ENCODE peak calls at places on chromosomes 6 and 20, in ten cellular contexts. One of them, this sample, is unnamed.

GRCh38 chr6:110613356-110613755 is 136.9 kb upstream of the SLC22A16 start:
- DNase-seq in IMR-90: no peak
- DNase-seq in breast epithelium: no peak
- DNase-seq in HepG2: no peak
- DNase-seq in right lobe of liver: no peak
- DNase-seq in effector memory CD4-positive, alpha-beta T cell: no peak
- DNase-seq in colonic mucosa: no peak
- DNase-seq in body of pancreas: no peak
- DNase-seq in endodermal cell: no peak
- DNase-seq in GM23248: no peak
- DNase-seq in this sample: no peak

GRCh38 chr6:30200551-30201281 is 12.5 kb downstream of the TRIM26 start:
- DNase-seq in IMR-90: no peak
- DNase-seq in breast epithelium: no peak
- DNase-seq in HepG2: no peak
- DNase-seq in right lobe of liver: peak; percentile 87
- DNase-seq in effector memory CD4-positive, alpha-beta T cell: no peak
- DNase-seq in colonic mucosa: no peak
- DNase-seq in body of pancreas: no peak
- DNase-seq in endodermal cell: no peak
- DNase-seq in GM23248: no peak
- DNase-seq in this sample: no peak

GRCh38 chr6:110284877-110285276 is 73.3 kb downstream of the METTL24 start:
- DNase-seq in IMR-90: no peak
- DNase-seq in breast epithelium: no peak
- DNase-seq in HepG2: no peak
- DNase-seq in right lobe of liver: no peak
- DNase-seq in effector memory CD4-positive, alpha-beta T cell: no peak
- DNase-seq in colonic mucosa: no peak
- DNase-seq in body of pancreas: no peak
- DNase-seq in endodermal cell: no peak
- DNase-seq in GM23248: no peak
- DNase-seq in this sample: no peak

GRCh38 chr6:39922821-39923220 is 11.4 kb downstream of the MOCS1 start:
- DNase-seq in IMR-90: no peak
- DNase-seq in breast epithelium: no peak
- DNase-seq in HepG2: no peak
- DNase-seq in right lobe of liver: no peak
- DNase-seq in effector memory CD4-positive, alpha-beta T cell: no peak
- DNase-seq in colonic mucosa: no peak
- DNase-seq in body of pancreas: no peak
- DNase-seq in endodermal cell: no peak
- DNase-seq in GM23248: no peak
- DNase-seq in this sample: no peak

GRCh38 chr6:150696156-150696555 is 96.5 kb downstream of the PLEKHG1 start:
- DNase-seq in IMR-90: no peak
- DNase-seq in breast epithelium: no peak
- DNase-seq in HepG2: no peak
- DNase-seq in right lobe of liver: no peak
- DNase-seq in effector memory CD4-positive, alpha-beta T cell: no peak
- DNase-seq in colonic mucosa: no peak
- DNase-seq in body of pancreas: no peak
- DNase-seq in endodermal cell: no peak
- DNase-seq in GM23248: no peak
- DNase-seq in this sample: no peak

GRCh38 chr6:125868996-125869395 is 78.2 kb downstream of the NCOA7 start:
- DNase-seq in IMR-90: no peak
- DNase-seq in breast epithelium: no peak
- DNase-seq in HepG2: no peak
- DNase-seq in right lobe of liver: no peak
- DNase-seq in effector memory CD4-positive, alpha-beta T cell: no peak
- DNase-seq in colonic mucosa: no peak
- DNase-seq in body of pancreas: peak; percentile 55
- DNase-seq in endodermal cell: no peak
- DNase-seq in GM23248: peak; percentile 4
- DNase-seq in this sample: no peak

GRCh38 chr6:82988904-82989303 is 76.7 kb downstream of the UBE3D start:
- DNase-seq in IMR-90: peak; percentile 46
- DNase-seq in breast epithelium: no peak
- DNase-seq in HepG2: no peak
- DNase-seq in right lobe of liver: no peak
- DNase-seq in effector memory CD4-positive, alpha-beta T cell: no peak
- DNase-seq in colonic mucosa: no peak
- DNase-seq in body of pancreas: no peak
- DNase-seq in endodermal cell: no peak
- DNase-seq in GM23248: peak; percentile 47
- DNase-seq in this sample: no peak

GRCh38 chr6:20215310-20215709 is 3.0 kb upstream of the MBOAT1 start:
- DNase-seq in IMR-90: no peak
- DNase-seq in breast epithelium: no peak
- DNase-seq in HepG2: no peak
- DNase-seq in right lobe of liver: no peak
- DNase-seq in effector memory CD4-positive, alpha-beta T cell: no peak
- DNase-seq in colonic mucosa: no peak
- DNase-seq in body of pancreas: no peak
- DNase-seq in endodermal cell: no peak
- DNase-seq in GM23248: no peak
- DNase-seq in this sample: no peak

GRCh38 chr20:50354690-50355592 is 155.2 kb upstream of the PTPN1 start:
- DNase-seq in IMR-90: no peak
- DNase-seq in breast epithelium: no peak
- DNase-seq in HepG2: no peak
- DNase-seq in right lobe of liver: no peak
- DNase-seq in effector memory CD4-positive, alpha-beta T cell: no peak
- DNase-seq in colonic mucosa: no peak
- DNase-seq in body of pancreas: no peak
- DNase-seq in endodermal cell: no peak
- DNase-seq in GM23248: no peak
- DNase-seq in this sample: no peak

GRCh38 chr6:35747877-35748276 is 11.0 kb downstream of the ARMC12 start:
- DNase-seq in IMR-90: no peak
- DNase-seq in breast epithelium: no peak
- DNase-seq in HepG2: no peak
- DNase-seq in right lobe of liver: no peak
- DNase-seq in effector memory CD4-positive, alpha-beta T cell: no peak
- DNase-seq in colonic mucosa: no peak
- DNase-seq in body of pancreas: no peak
- DNase-seq in endodermal cell: no peak
- DNase-seq in GM23248: no peak
- DNase-seq in this sample: no peak

GRCh38 chr6:144809120-144809519 is 524.0 kb downstream of the UTRN start:
- DNase-seq in IMR-90: peak; percentile 43
- DNase-seq in breast epithelium: no peak
- DNase-seq in HepG2: no peak
- DNase-seq in right lobe of liver: no peak
- DNase-seq in effector memory CD4-positive, alpha-beta T cell: no peak
- DNase-seq in colonic mucosa: no peak
- DNase-seq in body of pancreas: no peak
- DNase-seq in endodermal cell: no peak
- DNase-seq in GM23248: peak; percentile 67
- DNase-seq in this sample: no peak

GRCh38 chr6:40906759-40907158 is 132.3 kb downstream of the UNC5CL start:
- DNase-seq in IMR-90: no peak
- DNase-seq in breast epithelium: no peak
- DNase-seq in HepG2: no peak
- DNase-seq in right lobe of liver: no peak
- DNase-seq in effector memory CD4-positive, alpha-beta T cell: no peak
- DNase-seq in colonic mucosa: no peak
- DNase-seq in body of pancreas: no peak
- DNase-seq in endodermal cell: no peak
- DNase-seq in GM23248: peak; percentile 71
- DNase-seq in this sample: no peak

GRCh38 chr6:45709834-45710233 is 305.8 kb downstream of the CLIC5 start:
- DNase-seq in IMR-90: no peak
- DNase-seq in breast epithelium: no peak
- DNase-seq in HepG2: no peak
- DNase-seq in right lobe of liver: no peak
- DNase-seq in effector memory CD4-positive, alpha-beta T cell: no peak
- DNase-seq in colonic mucosa: no peak
- DNase-seq in body of pancreas: no peak
- DNase-seq in endodermal cell: no peak
- DNase-seq in GM23248: no peak
- DNase-seq in this sample: no peak

GRCh38 chr6:67766061-67766460 is 869.0 kb upstream of the ADGRB3 start:
- DNase-seq in IMR-90: no peak
- DNase-seq in breast epithelium: no peak
- DNase-seq in HepG2: no peak
- DNase-seq in right lobe of liver: no peak
- DNase-seq in effector memory CD4-positive, alpha-beta T cell: no peak
- DNase-seq in colonic mucosa: no peak
- DNase-seq in body of pancreas: no peak
- DNase-seq in endodermal cell: no peak
- DNase-seq in GM23248: no peak
- DNase-seq in this sample: no peak

GRCh38 chr20:23061262-23061661 is 11.8 kb upstream of the THBD start:
- DNase-seq in IMR-90: no peak
- DNase-seq in breast epithelium: no peak
- DNase-seq in HepG2: no peak
- DNase-seq in right lobe of liver: no peak
- DNase-seq in effector memory CD4-positive, alpha-beta T cell: no peak
- DNase-seq in colonic mucosa: no peak
- DNase-seq in body of pancreas: no peak
- DNase-seq in endodermal cell: no peak
- DNase-seq in GM23248: no peak
- DNase-seq in this sample: no peak
- H3K27ac ChIP-seq in IMR-90: no peak overlapping the region
- H3K27ac ChIP-seq in breast epithelium: peak overlapping the region; percentile 60
- H3K27ac ChIP-seq in HepG2: no peak overlapping the region
- H3K27ac ChIP-seq in right lobe of liver: no peak overlapping the region
- H3K27ac ChIP-seq in effector memory CD4-positive, alpha-beta T cell: no peak overlapping the region
- H3K27ac ChIP-seq in colonic mucosa: peak overlapping the region; percentile 35
- H3K27ac ChIP-seq in body of pancreas: no peak overlapping the region
- H3K27ac ChIP-seq in endodermal cell: no peak overlapping the region
- H3K27ac ChIP-seq in GM23248: peak overlapping the region; percentile 46
- H3K27ac ChIP-seq in this sample: peak overlapping the region; percentile 53

GRCh38 chr20:35552914-35553313 is 11.0 kb downstream of the ERGIC3 start:
- DNase-seq in IMR-90: no peak
- DNase-seq in breast epithelium: no peak
- DNase-seq in HepG2: no peak
- DNase-seq in right lobe of liver: no peak
- DNase-seq in effector memory CD4-positive, alpha-beta T cell: no peak
- DNase-seq in colonic mucosa: no peak
- DNase-seq in body of pancreas: no peak
- DNase-seq in endodermal cell: no peak
- DNase-seq in GM23248: no peak
- DNase-seq in this sample: no peak
- H3K36me3 ChIP-seq in IMR-90: peaks cover 83% of the 10 kb centered on the region
- H3K36me3 ChIP-seq in breast epithelium: peaks cover 15% of the 10 kb centered on the region
- H3K36me3 ChIP-seq in HepG2: peaks cover 88% of the 10 kb centered on the region
- H3K36me3 ChIP-seq in right lobe of liver: peaks cover 25% of the 10 kb centered on the region
- H3K36me3 ChIP-seq in effector memory CD4-positive, alpha-beta T cell: peaks cover 45% of the 10 kb centered on the region
- H3K36me3 ChIP-seq in colonic mucosa: peaks cover 9% of the 10 kb centered on the region
- H3K36me3 ChIP-seq in body of pancreas: no peaks in the 10 kb centered on the region
- H3K36me3 ChIP-seq in endodermal cell: peaks cover 60% of the 10 kb centered on the region
- H3K36me3 ChIP-seq in GM23248: peaks cover 19% of the 10 kb centered on the region
- H3K36me3 ChIP-seq in this sample: peaks cover 74% of the 10 kb centered on the region

GRCh38 chr20:33290852-33291251 is 7.8 kb downstream of the BPIFB1 start:
- DNase-seq in IMR-90: no peak
- DNase-seq in breast epithelium: no peak
- DNase-seq in HepG2: no peak
- DNase-seq in right lobe of liver: no peak
- DNase-seq in effector memory CD4-positive, alpha-beta T cell: no peak
- DNase-seq in colonic mucosa: no peak
- DNase-seq in body of pancreas: no peak
- DNase-seq in endodermal cell: no peak
- DNase-seq in GM23248: no peak
- DNase-seq in this sample: no peak

GRCh38 chr20:33291416-33291815 is 8.4 kb downstream of the BPIFB1 start:
- DNase-seq in IMR-90: no peak
- DNase-seq in breast epithelium: no peak
- DNase-seq in HepG2: no peak
- DNase-seq in right lobe of liver: no peak
- DNase-seq in effector memory CD4-positive, alpha-beta T cell: no peak
- DNase-seq in colonic mucosa: no peak
- DNase-seq in body of pancreas: no peak
- DNase-seq in endodermal cell: no peak
- DNase-seq in GM23248: no peak
- DNase-seq in this sample: no peak

GRCh38 chr20:33284937-33285336 is 1.9 kb downstream of the BPIFB1 start:
- DNase-seq in IMR-90: no peak
- DNase-seq in breast epithelium: no peak
- DNase-seq in HepG2: no peak
- DNase-seq in right lobe of liver: no peak
- DNase-seq in effector memory CD4-positive, alpha-beta T cell: no peak
- DNase-seq in colonic mucosa: no peak
- DNase-seq in body of pancreas: no peak
- DNase-seq in endodermal cell: no peak
- DNase-seq in GM23248: no peak
- DNase-seq in this sample: no peak

GRCh38 chr20:33285861-33286495 is 3.0 kb downstream of the BPIFB1 start:
- DNase-seq in IMR-90: no peak
- DNase-seq in breast epithelium: no peak
- DNase-seq in HepG2: no peak
- DNase-seq in right lobe of liver: no peak
- DNase-seq in effector memory CD4-positive, alpha-beta T cell: no peak
- DNase-seq in colonic mucosa: no peak
- DNase-seq in body of pancreas: no peak
- DNase-seq in endodermal cell: no peak
- DNase-seq in GM23248: no peak
- DNase-seq in this sample: no peak

GRCh38 chr20:33287884-33288283 is 4.9 kb downstream of the BPIFB1 start:
- DNase-seq in IMR-90: no peak
- DNase-seq in breast epithelium: no peak
- DNase-seq in HepG2: no peak
- DNase-seq in right lobe of liver: no peak
- DNase-seq in effector memory CD4-positive, alpha-beta T cell: no peak
- DNase-seq in colonic mucosa: no peak
- DNase-seq in body of pancreas: no peak
- DNase-seq in endodermal cell: no peak
- DNase-seq in GM23248: no peak
- DNase-seq in this sample: no peak
- H3K27ac ChIP-seq in IMR-90: no peak overlapping the region
- H3K27ac ChIP-seq in breast epithelium: no peak overlapping the region
- H3K27ac ChIP-seq in HepG2: no peak overlapping the region
- H3K27ac ChIP-seq in right lobe of liver: no peak overlapping the region
- H3K27ac ChIP-seq in effector memory CD4-positive, alpha-beta T cell: no peak overlapping the region
- H3K27ac ChIP-seq in colonic mucosa: no peak overlapping the region
- H3K27ac ChIP-seq in body of pancreas: no peak overlapping the region
- H3K27ac ChIP-seq in endodermal cell: no peak overlapping the region
- H3K27ac ChIP-seq in GM23248: no peak overlapping the region
- H3K27ac ChIP-seq in this sample: no peak overlapping the region

DNA sequence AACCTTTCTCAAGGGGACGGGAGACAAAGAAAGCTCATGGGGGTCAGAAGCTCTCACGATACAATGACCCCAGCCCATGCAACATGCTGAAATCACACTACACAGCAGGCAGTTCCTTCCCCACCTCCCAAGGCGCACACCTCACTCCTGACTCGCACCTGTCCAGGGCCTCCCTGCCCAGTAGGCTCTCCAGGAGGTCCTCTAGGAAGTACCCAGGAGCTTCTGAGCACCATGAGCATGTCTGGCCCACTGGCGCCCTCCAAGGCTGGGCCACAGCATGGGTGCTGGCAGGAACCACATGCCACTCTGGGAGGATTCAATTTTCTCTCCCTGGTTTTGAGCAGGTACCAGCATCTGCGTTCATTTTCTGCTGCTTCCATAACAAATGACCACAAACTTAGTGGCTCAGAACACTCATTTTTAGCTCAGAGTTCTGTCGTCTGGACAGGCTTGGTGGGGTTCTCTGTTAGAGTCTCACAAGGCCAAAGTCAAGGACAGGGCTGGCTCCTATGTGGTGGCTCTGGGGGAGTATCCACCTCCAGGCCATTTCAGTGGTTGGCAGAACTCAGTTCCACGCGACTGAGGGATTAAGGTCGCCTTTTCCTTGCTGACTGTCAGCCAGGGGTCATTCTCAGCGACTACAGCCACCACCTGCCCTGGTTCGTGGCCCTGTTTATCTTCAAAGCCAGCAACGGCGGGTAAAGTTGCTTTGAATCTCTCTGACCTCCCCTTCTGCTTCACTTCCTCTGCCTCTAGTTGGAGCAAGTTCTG is 32.7 kb downstream of the ACSS1 start:
- DNase-seq in IMR-90: no peak
- DNase-seq in breast epithelium: peak; percentile 19
- DNase-seq in HepG2: no peak
- DNase-seq in right lobe of liver: peak; percentile 29
- DNase-seq in effector memory CD4-positive, alpha-beta T cell: no peak
- DNase-seq in colonic mucosa: no peak
- DNase-seq in body of pancreas: peak; percentile 14
- DNase-seq in endodermal cell: peak; percentile 34
- DNase-seq in GM23248: no peak
- DNase-seq in this sample: no peak
- H3K36me3 ChIP-seq in IMR-90: no peaks in the 10 kb centered on the region
- H3K36me3 ChIP-seq in breast epithelium: no peaks in the 10 kb centered on the region
- H3K36me3 ChIP-seq in HepG2: no peaks in the 10 kb centered on the region
- H3K36me3 ChIP-seq in right lobe of liver: no peaks in the 10 kb centered on the region
- H3K36me3 ChIP-seq in effector memory CD4-positive, alpha-beta T cell: peaks cover 33% of the 10 kb centered on the region
- H3K36me3 ChIP-seq in colonic mucosa: no peaks in the 10 kb centered on the region
- H3K36me3 ChIP-seq in body of pancreas: no peaks in the 10 kb centered on the region
- H3K36me3 ChIP-seq in endodermal cell: no peaks in the 10 kb centered on the region
- H3K36me3 ChIP-seq in GM23248: no peaks in the 10 kb centered on the region
- H3K36me3 ChIP-seq in this sample: no peaks in the 10 kb centered on the region

This sample was measured in SJCRH30.